ENCODE peak calls at places on chromosome 7, in seven cellular contexts. J is right lobe of liver; Q is kidney epithelial cell; W is tibial nerve; V is astrocyte of the spinal cord; G is fibroblast of pulmonary artery; T is CD8-positive, alpha-beta memory T cell. N is an unnamed sample.

GRCh38 chr7:32071466-32072091 is 1.4 kb upstream of the PDE1C start:
- DNase-seq in T (no peak), Q (no peak), V (no peak), G (no peak), W (no peak), J (no peak), N (no peak)

GRCh38 chr7:77653572-77653971 is 42.7 kb upstream of the RSBN1L start:
- DNase-seq in W (no peak), T (no peak), V (no peak), G (no peak), J (no peak), Q (no peak), N (no peak)

GRCh38 chr7:47483604-47484273 is 98.2 kb downstream of the TNS3 start:
- DNase-seq in T (no peak), W (no peak), Q (no peak), J (no peak), G (peak; percentile 45), V (peak; percentile 41), N (no peak)

GRCh38 chr7:99128076-99128950 is 15.6 kb downstream of the SMURF1 start:
- DNase-seq in Q (no peak), T (no peak), G (no peak), V (no peak), W (no peak), J (no peak), N (no peak)

GRCh38 chr7:149873968-149874643 is at the start of gene ATP6V0E2:
- DNase-seq in G (no peak), W (no peak), T (no peak), J (no peak), V (no peak), Q (no peak), N (no peak)

GRCh38 chr7:11786186-11786585 is 45.8 kb downstream of the THSD7A start:
- DNase-seq in T (no peak), J (no peak), G (peak; percentile 28), V (peak; percentile 93), Q (peak; percentile 72), W (no peak), N (no peak)

GRCh38 chr7:74606101-74606908 is 51.2 kb upstream of the GTF2I start:
- DNase-seq in G (no peak), T (peak; percentile 12), W (no peak), V (no peak), Q (no peak), J (peak; percentile 75), N (no peak)

GRCh38 chr7:79787623-79788022 is 334.2 kb upstream of the MAGI2 start:
- DNase-seq in J (no peak), V (peak; percentile 29), G (peak; percentile 50), T (no peak), W (no peak), Q (no peak), N (no peak)

GRCh38 chr7:79176859-79177477 is 276.5 kb downstream of the MAGI2 start:
- DNase-seq in G (peak; percentile 64), J (no peak), T (no peak), W (no peak), V (peak; percentile 56), Q (peak; percentile 14), N (no peak)

GRCh38 chr7:50303082-50303893 is 1.2 kb upstream of the IKZF1 start:
- DNase-seq in G (no peak), J (no peak), T (no peak), V (no peak), Q (no peak), W (no peak), N (no peak)
- H3K4me3 ChIP-seq in G (no peak overlapping the region), J (no peak overlapping the region), T (peak overlapping the region; percentile 59), V (no peak overlapping the region), Q (no peak overlapping the region), W (peak overlapping the region; percentile 23), N (no peak overlapping the region)

DNA sequence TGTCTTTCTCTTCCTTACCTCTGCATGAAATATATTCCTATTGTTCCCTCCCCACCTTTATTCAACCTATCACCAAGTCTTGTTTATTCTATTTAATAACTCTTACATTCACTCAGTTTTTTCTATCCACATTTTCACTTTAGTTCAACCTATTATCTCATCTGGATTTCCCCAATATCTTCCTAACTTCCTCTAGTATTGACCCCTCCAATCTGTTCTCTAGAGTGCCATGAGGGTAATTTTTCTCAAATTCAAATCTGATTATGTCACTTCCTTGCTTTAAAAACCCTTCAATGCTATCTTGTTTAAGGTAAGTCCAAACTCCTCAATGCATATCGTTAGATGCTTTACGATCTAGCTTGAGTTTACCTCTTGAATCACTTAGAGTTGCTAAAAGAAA is 86.5 kb downstream of the SDHAF3 start:
- DNase-seq in W (no peak), Q (no peak), G (no peak), V (no peak), T (no peak), J (no peak), N (no peak)
- H3K4me3 ChIP-seq in W (no peak overlapping the region), Q (no peak overlapping the region), G (no peak overlapping the region), V (no peak overlapping the region), T (no peak overlapping the region), J (no peak overlapping the region), N (no peak overlapping the region)

DNA sequence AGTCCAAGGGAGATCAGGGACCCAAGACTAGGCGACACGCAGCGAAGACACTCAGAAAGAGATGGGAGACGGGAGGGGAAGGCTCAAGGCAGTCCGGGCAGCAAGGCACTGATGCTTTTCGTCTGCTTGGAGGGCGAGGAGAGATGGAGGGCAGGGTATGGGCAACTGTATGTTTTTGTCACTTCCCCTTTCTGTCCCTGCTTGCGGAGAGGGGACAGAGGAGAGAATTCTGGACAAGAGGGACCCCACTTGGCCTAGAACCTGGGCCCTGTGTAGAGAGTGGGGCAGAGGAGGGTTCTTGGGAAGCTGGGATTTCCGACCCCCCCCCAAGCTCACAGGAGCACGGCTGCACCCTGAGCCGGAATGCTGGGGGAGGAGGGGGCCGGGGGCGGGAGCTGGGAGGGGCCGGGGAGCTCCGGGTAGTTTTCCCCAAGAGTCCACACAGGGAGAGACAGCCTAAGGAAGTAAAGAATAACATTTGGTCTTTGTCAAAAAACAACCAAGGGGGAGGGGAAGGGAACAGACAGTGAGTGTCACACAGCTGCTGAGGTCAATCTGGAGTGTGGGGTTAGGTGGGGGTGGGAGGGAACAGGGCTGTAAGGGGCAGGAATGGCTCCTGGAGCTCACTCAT is 1.8 kb downstream of the LRCH4 start:
- DNase-seq in W (no peak), Q (no peak), V (peak; percentile 13), T (no peak), J (no peak), G (peak; percentile 67), N (no peak)
- H3K4me3 ChIP-seq in W (peak overlapping the region; percentile 70), Q (peak overlapping the region; percentile 98), V (peak overlapping the region; percentile 92), T (peak overlapping the region; percentile 87), J (peak overlapping the region; percentile 100), G (peak overlapping the region; percentile 80), N (peak overlapping the region; percentile 82)

GRCh38 chr7:18900801-18901200 is 216.6 kb downstream of the TWIST1 start:
- DNase-seq in V (no peak), T (no peak), Q (no peak), G (peak; percentile 21), J (no peak), W (no peak), N (no peak)
- H3K4me3 ChIP-seq in V (no peak overlapping the region), T (no peak overlapping the region), Q (no peak overlapping the region), G (no peak overlapping the region), J (no peak overlapping the region), W (no peak overlapping the region), N (no peak overlapping the region)

GRCh38 chr7:8360564-8361153 is 72.8 kb upstream of the NXPH1 start:
- DNase-seq in V (no peak), J (no peak), T (no peak), Q (no peak), G (no peak), W (no peak), N (no peak)
- H3K4me3 ChIP-seq in V (no peak overlapping the region), J (no peak overlapping the region), T (no peak overlapping the region), Q (no peak overlapping the region), G (no peak overlapping the region), W (no peak overlapping the region), N (no peak overlapping the region)

DNA sequence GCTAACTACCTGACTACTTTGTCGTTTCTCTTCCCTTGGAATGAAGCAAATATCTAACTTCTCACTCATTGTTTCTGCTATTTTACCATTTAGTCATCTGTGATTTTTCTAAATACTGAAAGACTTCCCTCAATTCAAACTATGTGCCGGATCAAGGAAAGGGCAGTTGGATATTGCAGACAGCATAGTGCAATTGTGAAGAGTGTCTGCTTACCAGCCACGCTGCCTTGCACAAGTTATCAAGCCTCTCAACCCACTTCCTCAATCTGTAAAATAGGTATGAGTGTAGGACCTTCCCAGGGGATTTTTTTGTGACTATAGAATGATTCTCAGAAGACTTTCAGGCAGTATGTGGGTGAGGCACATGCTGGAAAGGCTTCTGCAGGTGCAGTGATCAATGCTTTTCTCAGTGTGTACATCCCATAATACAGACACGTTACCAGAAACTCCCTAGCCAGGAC is 54.3 kb downstream of the EGFR start:
- DNase-seq in T (no peak), Q (no peak), J (no peak), G (no peak), V (peak; percentile 70), W (no peak), N (no peak)
- H3K4me3 ChIP-seq in T (no peak overlapping the region), Q (no peak overlapping the region), J (no peak overlapping the region), G (no peak overlapping the region), V (no peak overlapping the region), W (no peak overlapping the region), N (no peak overlapping the region)

GRCh38 chr7:66099551-66100407 is 14.9 kb upstream of the CRCP start:
- DNase-seq in V (peak; percentile 85), J (peak; percentile 61), W (peak; percentile 35), G (peak; percentile 93), T (peak; percentile 6), Q (no peak), N (peak; percentile 88)
- H3K4me3 ChIP-seq in V (peak overlapping the region; percentile 37), J (no peak overlapping the region), W (peak overlapping the region; percentile 42), G (peak overlapping the region; percentile 55), T (peak overlapping the region; percentile 49), Q (peak overlapping the region; percentile 34), N (peak overlapping the region; percentile 47)

DNA sequence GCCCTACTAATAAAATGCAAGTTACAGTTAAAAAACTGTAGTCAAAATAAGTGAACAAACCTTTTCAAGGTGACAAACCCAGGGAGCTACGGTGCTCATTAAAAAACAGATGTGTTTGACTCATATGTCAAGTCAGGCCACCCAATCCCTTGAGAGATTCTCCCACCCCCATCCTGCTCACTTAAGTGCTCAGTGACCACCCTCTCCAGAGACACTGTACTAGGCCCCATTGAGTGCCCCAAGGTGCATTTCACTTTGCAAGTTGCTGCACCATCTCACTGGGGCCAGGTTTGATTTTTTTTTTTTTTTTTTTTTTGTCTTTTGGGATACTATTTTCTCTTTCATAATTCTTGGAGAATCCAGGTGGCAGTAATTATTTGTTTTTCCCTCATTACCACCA is 1.9 kb downstream of the ERV3-1 start:
- DNase-seq in J (no peak), T (no peak), Q (no peak), G (no peak), W (no peak), V (no peak), N (no peak)
- H3K4me3 ChIP-seq in J (no peak overlapping the region), T (peak overlapping the region; percentile 23), Q (no peak overlapping the region), G (no peak overlapping the region), W (no peak overlapping the region), V (no peak overlapping the region), N (peak overlapping the region; percentile 87)

GRCh38 chr7:1368150-1368681 is 91.1 kb downstream of the MICALL2 start:
- DNase-seq in J (no peak), Q (no peak), T (no peak), V (no peak), W (no peak), G (no peak), N (no peak)
- H3K4me3 ChIP-seq in J (no peak overlapping the region), Q (no peak overlapping the region), T (no peak overlapping the region), V (no peak overlapping the region), W (no peak overlapping the region), G (no peak overlapping the region), N (no peak overlapping the region)

N was measured in ascending aorta.